ENCODE peak calls at places on chromosomes 13 and 19, in six cellular contexts. D is endothelial cell of umbilical vein, G is breast epithelium, K is GM23338, A is HL-60, S is mammary epithelial cell. I is an unnamed sample.

GRCh38 chr13:49865174-49865573 is 71.0 kb downstream of the SPRYD7 start:
- DNase-seq in D (no peak), G (no peak), K (no peak), A (no peak), S (no peak), I (no peak)

GRCh38 chr19:55459950-55460657 is 1.3 kb downstream of the ISOC2 start:
- DNase-seq in D (peak; percentile 46), G (no peak), K (no peak), A (no peak), S (no peak), I (no peak)

GRCh38 chr13:41897126-41897525 is 63.8 kb downstream of the VWA8 start:
- DNase-seq in D (no peak), G (no peak), K (no peak), A (no peak), S (no peak), I (no peak)

GRCh38 chr19:33750587-33751385 is 45.9 kb upstream of the KCTD15 start:
- DNase-seq in D (no peak), G (no peak), K (no peak), A (no peak), S (no peak), I (no peak)

GRCh38 chr13:58620171-58620570 is 988.6 kb downstream of the PCDH17 start:
- DNase-seq in D (no peak), G (no peak), K (peak; percentile 36), A (no peak), S (no peak), I (no peak)

GRCh38 chr19:15300533-15301194 is 31.7 kb downstream of the BRD4 start:
- DNase-seq in D (no peak), G (no peak), K (no peak), A (no peak), S (no peak), I (no peak)

GRCh38 chr19:4474504-4475136 is 2.5 kb downstream of the HDGFL2 start:
- DNase-seq in D (peak; percentile 75), G (no peak), K (peak; percentile 95), A (no peak), S (peak; percentile 54), I (peak; percentile 57)

GRCh38 chr13:100108913-100109507 is 20.1 kb downstream of the PCCA start:
- DNase-seq in D (no peak), G (no peak), K (no peak), A (no peak), S (no peak), I (no peak)

GRCh38 chr19:51724543-51724942 is 752 bp upstream of the HAS1 start:
- DNase-seq in D (no peak), G (no peak), K (no peak), A (no peak), S (no peak), I (no peak)

GRCh38 chr19:39053276-39054090 is 21.1 kb upstream of the FBXO27 start:
- DNase-seq in D (no peak), G (no peak), K (no peak), A (no peak), S (no peak), I (no peak)

GRCh38 chr19:14381689-14382474 is 638 bp downstream of the ADGRE5 start:
- DNase-seq in D (no peak), G (no peak), K (no peak), A (peak; percentile 93), S (peak; percentile 58), I (no peak)

GRCh38 chr13:100667894-100668293 is 6.7 kb downstream of the TMTC4 start:
- DNase-seq in D (no peak), G (no peak), K (no peak), A (no peak), S (no peak), I (no peak)

GRCh38 chr13:61850794-61851193 is 435.1 kb upstream of the PCDH20 start:
- DNase-seq in D (no peak), G (no peak), K (no peak), A (no peak), S (no peak), I (no peak)

GRCh38 chr13:51044023-51044665 is 66.9 kb downstream of the C13orf42 start:
- DNase-seq in D (no peak), G (no peak), K (peak; percentile 37), A (no peak), S (no peak), I (no peak)

GRCh38 chr19:44882063-44882462 is 9.0 kb upstream of the TOMM40 start:
- DNase-seq in D (no peak), G (no peak), K (no peak), A (no peak), S (no peak), I (no peak)

GRCh38 chr13:71867101-71867814 is at the start of gene DACH1:
- DNase-seq in D (peak; percentile 93), G (no peak), K (peak; percentile 68), A (peak; percentile 94), S (peak; percentile 23), I (no peak)

GRCh38 chr19:2549701-2550191 is 73.8 kb downstream of the GADD45B start:
- DNase-seq in D (no peak), G (peak; percentile 91), K (no peak), A (peak; percentile 86), S (peak; percentile 58), I (peak; percentile 80)

GRCh38 chr13:51230473-51231105 is 8.4 kb downstream of the FAM124A start:
- DNase-seq in D (peak; percentile 87), G (peak; percentile 28), K (peak; percentile 46), A (no peak), S (no peak), I (no peak)

GRCh38 chr19:7916137-7916907 is 1.7 kb downstream of the TGFBR3L start:
- DNase-seq in D (no peak), G (no peak), K (peak; percentile 71), A (peak; percentile 64), S (no peak), I (no peak)

GRCh38 chr19:42114412-42114811 is 17.8 kb downstream of the POU2F2 start:
- DNase-seq in D (no peak), G (no peak), K (peak; percentile 51), A (no peak), S (no peak), I (no peak)

GRCh38 chr13:90565985-90566713 is 781.3 kb upstream of the MIR17HG start:
- DNase-seq in D (no peak), G (no peak), K (no peak), A (no peak), S (no peak), I (no peak)

GRCh38 chr13:23050126-23050525 is 130.7 kb upstream of the SGCG start:
- DNase-seq in D (no peak), G (no peak), K (no peak), A (no peak), S (no peak), I (no peak)

GRCh38 chr13:49110122-49110831 is 109.9 kb upstream of the MLNR start:
- DNase-seq in D (peak; percentile 87), G (peak; percentile 70), K (peak; percentile 91), A (peak; percentile 89), S (peak; percentile 79), I (peak; percentile 52)

GRCh38 chr13:24221007-24221406 is 60.5 kb downstream of the SPATA13 start:
- DNase-seq in D (no peak), G (no peak), K (no peak), A (no peak), S (no peak), I (no peak)

GRCh38 chr19:35037716-35038622 is 3.6 kb upstream of the HPN start:
- DNase-seq in D (peak; percentile 57), G (no peak), K (no peak), A (no peak), S (no peak), I (no peak)

GRCh38 chr19:2652504-2653099 is 49.9 kb downstream of the GNG7 start:
- DNase-seq in D (no peak), G (no peak), K (no peak), A (no peak), S (no peak), I (no peak)

GRCh38 chr13:35720690-35721554 is 244.4 kb upstream of the MAB21L1 start:
- DNase-seq in D (peak; percentile 47), G (no peak), K (peak; percentile 84), A (peak; percentile 37), S (peak; percentile 9), I (peak; percentile 43)

DNA sequence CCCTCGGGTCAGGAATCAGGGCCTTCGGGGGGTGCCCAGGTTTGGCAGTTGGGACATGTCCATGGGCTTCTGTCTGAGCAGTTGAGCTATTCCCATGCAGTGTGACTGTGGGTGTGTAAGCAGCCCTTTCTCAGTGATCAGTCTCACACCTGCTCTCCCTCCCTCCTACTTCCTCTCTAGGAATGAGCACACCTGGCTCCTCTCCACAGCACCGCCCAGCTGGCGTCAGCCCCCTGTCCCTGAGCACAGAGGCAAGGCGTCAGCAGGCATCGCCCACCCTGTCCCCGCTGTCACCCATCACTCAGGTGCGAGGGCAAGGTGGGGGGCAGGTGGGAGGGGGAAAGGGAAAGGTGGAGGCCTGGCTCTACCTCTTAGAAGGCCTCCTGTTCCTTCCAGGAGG is 25.9 kb downstream of the COMP start:
- DNase-seq in D (no peak), G (no peak), K (no peak), A (no peak), S (no peak), I (no peak)
- H3K27ac ChIP-seq in D (no peak overlapping the region), G (no peak overlapping the region), K (no peak overlapping the region), A (no peak overlapping the region), S (no peak overlapping the region), I (no peak overlapping the region)

DNA sequence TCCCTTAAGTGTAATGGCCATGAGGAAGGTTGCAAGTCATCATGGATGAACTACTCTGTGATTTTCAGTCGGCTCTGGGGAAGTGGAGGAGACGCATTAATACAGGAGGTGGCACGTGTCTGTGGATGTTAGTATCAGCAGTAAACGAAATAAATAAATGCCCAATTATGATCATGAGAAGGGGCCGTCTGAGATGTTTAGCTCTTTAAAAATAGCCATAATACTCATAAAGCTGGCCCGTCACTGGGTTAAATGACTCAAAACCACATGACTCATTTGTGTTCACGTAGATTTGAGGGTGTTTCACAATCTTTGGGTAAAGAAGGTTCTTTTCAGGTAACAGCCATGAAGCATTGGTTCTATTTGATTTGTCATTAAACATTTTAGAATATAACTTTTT is 620.6 kb downstream of the GPC6 start:
- DNase-seq in D (no peak), G (no peak), K (no peak), A (no peak), S (peak; percentile 83), I (no peak)
- H3K27ac ChIP-seq in D (no peak overlapping the region), G (no peak overlapping the region), K (no peak overlapping the region), A (no peak overlapping the region), S (no peak overlapping the region), I (no peak overlapping the region)

GRCh38 chr13:96766311-96766710 is 228.0 kb downstream of the OXGR1 start:
- DNase-seq in D (no peak), G (no peak), K (no peak), A (no peak), S (no peak), I (no peak)
- H3K27ac ChIP-seq in D (no peak overlapping the region), G (no peak overlapping the region), K (no peak overlapping the region), A (no peak overlapping the region), S (no peak overlapping the region), I (no peak overlapping the region)

GRCh38 chr19:19385131-19385899 is 20.2 kb upstream of the GATAD2A start:
- DNase-seq in D (peak; percentile 100), G (peak; percentile 100), K (peak; percentile 99), A (peak; percentile 100), S (peak; percentile 100), I (peak; percentile 99)

GRCh38 chr19:19385900-19386339 is 19.6 kb upstream of the GATAD2A start:
- DNase-seq in D (peak; percentile 30), G (no peak), K (peak; percentile 66), A (peak; percentile 68), S (no peak), I (no peak)

GRCh38 chr19:19386373-19386869 is 19.1 kb upstream of the GATAD2A start:
- DNase-seq in D (no peak), G (no peak), K (peak; percentile 52), A (no peak), S (no peak), I (no peak)

GRCh38 chr19:19388568-19389555 is 16.6 kb upstream of the GATAD2A start:
- DNase-seq in D (no peak), G (no peak), K (no peak), A (no peak), S (no peak), I (no peak)

GRCh38 chr19:19387108-19387507 is 18.4 kb upstream of the GATAD2A start:
- DNase-seq in D (no peak), G (no peak), K (no peak), A (no peak), S (no peak), I (no peak)
- H3K27ac ChIP-seq in D (no peak overlapping the region), G (peak overlapping the region; percentile 3), K (no peak overlapping the region), A (peak overlapping the region; percentile 82), S (no peak overlapping the region), I (no peak overlapping the region)

I was measured in caudate nucleus.